ENCODE peak calls at places on chromosomes 4 and X, in six cellular contexts. One of them, this sample, is unnamed.

GRCh38 chrX:125131146-125131545 is 188.5 kb upstream of the TEX13C start:
- DNase-seq in naive thymus-derived CD4-positive, alpha-beta T cell: no peak
- DNase-seq in gastrocnemius medialis: no peak
- DNase-seq in upper lobe of right lung: no peak
- DNase-seq in Karpas-422: peak; percentile 44
- DNase-seq in IMR-90: no peak
- DNase-seq in this sample: no peak

GRCh38 chrX:133971586-133971985 is 13.8 kb downstream of the GPC3 start:
- DNase-seq in naive thymus-derived CD4-positive, alpha-beta T cell: no peak
- DNase-seq in gastrocnemius medialis: no peak
- DNase-seq in upper lobe of right lung: no peak
- DNase-seq in Karpas-422: no peak
- DNase-seq in IMR-90: no peak
- DNase-seq in this sample: no peak

GRCh38 chr4:118280501-118281218 is 72.1 kb downstream of the PRSS12 start:
- DNase-seq in naive thymus-derived CD4-positive, alpha-beta T cell: no peak
- DNase-seq in gastrocnemius medialis: peak; percentile 27
- DNase-seq in upper lobe of right lung: no peak
- DNase-seq in Karpas-422: peak; percentile 69
- DNase-seq in IMR-90: peak; percentile 85
- DNase-seq in this sample: peak; percentile 56

GRCh38 chrX:17613979-17614572 is 123.2 kb upstream of the SCML1 start:
- DNase-seq in naive thymus-derived CD4-positive, alpha-beta T cell: no peak
- DNase-seq in gastrocnemius medialis: no peak
- DNase-seq in upper lobe of right lung: peak; percentile 65
- DNase-seq in Karpas-422: no peak
- DNase-seq in IMR-90: peak; percentile 51
- DNase-seq in this sample: no peak

GRCh38 chr4:186481998-186482790 is 73.2 kb downstream of the MTNR1A start:
- DNase-seq in naive thymus-derived CD4-positive, alpha-beta T cell: no peak
- DNase-seq in gastrocnemius medialis: no peak
- DNase-seq in upper lobe of right lung: no peak
- DNase-seq in Karpas-422: no peak
- DNase-seq in IMR-90: no peak
- DNase-seq in this sample: no peak

GRCh38 chr4:159070742-159071141 is 32.1 kb upstream of the RAPGEF2 start:
- DNase-seq in naive thymus-derived CD4-positive, alpha-beta T cell: no peak
- DNase-seq in gastrocnemius medialis: no peak
- DNase-seq in upper lobe of right lung: no peak
- DNase-seq in Karpas-422: no peak
- DNase-seq in IMR-90: peak; percentile 74
- DNase-seq in this sample: no peak

GRCh38 chr4:28226962-28227361 is 1366.3 kb downstream of the STIM2 start:
- DNase-seq in naive thymus-derived CD4-positive, alpha-beta T cell: no peak
- DNase-seq in gastrocnemius medialis: no peak
- DNase-seq in upper lobe of right lung: no peak
- DNase-seq in Karpas-422: no peak
- DNase-seq in IMR-90: no peak
- DNase-seq in this sample: no peak

GRCh38 chr4:164701665-164702064 is 52.3 kb upstream of the SMIM31 start:
- DNase-seq in naive thymus-derived CD4-positive, alpha-beta T cell: no peak
- DNase-seq in gastrocnemius medialis: no peak
- DNase-seq in upper lobe of right lung: no peak
- DNase-seq in Karpas-422: no peak
- DNase-seq in IMR-90: no peak
- DNase-seq in this sample: no peak

GRCh38 chr4:83328486-83328885 is 6.2 kb downstream of the HPSE start:
- DNase-seq in naive thymus-derived CD4-positive, alpha-beta T cell: no peak
- DNase-seq in gastrocnemius medialis: no peak
- DNase-seq in upper lobe of right lung: no peak
- DNase-seq in Karpas-422: peak; percentile 46
- DNase-seq in IMR-90: no peak
- DNase-seq in this sample: no peak

GRCh38 chrX:71870337-71871098 is 40.1 kb upstream of the NHSL2 start:
- DNase-seq in naive thymus-derived CD4-positive, alpha-beta T cell: no peak
- DNase-seq in gastrocnemius medialis: no peak
- DNase-seq in upper lobe of right lung: no peak
- DNase-seq in Karpas-422: peak; percentile 83
- DNase-seq in IMR-90: no peak
- DNase-seq in this sample: no peak

GRCh38 chrX:66728818-66729271 is 90.0 kb upstream of the EDA2R start:
- DNase-seq in naive thymus-derived CD4-positive, alpha-beta T cell: peak; percentile 33
- DNase-seq in gastrocnemius medialis: peak; percentile 12
- DNase-seq in upper lobe of right lung: peak; percentile 66
- DNase-seq in Karpas-422: peak; percentile 71
- DNase-seq in IMR-90: peak; percentile 59
- DNase-seq in this sample: peak; percentile 60

GRCh38 chrX:15269618-15270521 is at the start of gene ASB9:
- DNase-seq in naive thymus-derived CD4-positive, alpha-beta T cell: no peak
- DNase-seq in gastrocnemius medialis: no peak
- DNase-seq in upper lobe of right lung: peak; percentile 75
- DNase-seq in Karpas-422: no peak
- DNase-seq in IMR-90: peak; percentile 34
- DNase-seq in this sample: peak; percentile 8

GRCh38 chr4:183610033-183610432 is 49.0 kb downstream of the RWDD4 start:
- DNase-seq in naive thymus-derived CD4-positive, alpha-beta T cell: no peak
- DNase-seq in gastrocnemius medialis: no peak
- DNase-seq in upper lobe of right lung: no peak
- DNase-seq in Karpas-422: no peak
- DNase-seq in IMR-90: peak; percentile 35
- DNase-seq in this sample: no peak

GRCh38 chr4:80036949-80037348 is 36.1 kb downstream of the ANTXR2 start:
- DNase-seq in naive thymus-derived CD4-positive, alpha-beta T cell: no peak
- DNase-seq in gastrocnemius medialis: no peak
- DNase-seq in upper lobe of right lung: no peak
- DNase-seq in Karpas-422: no peak
- DNase-seq in IMR-90: peak; percentile 77
- DNase-seq in this sample: no peak

GRCh38 chr4:163063891-163064290 is 102.8 kb downstream of the NAF1 start:
- DNase-seq in naive thymus-derived CD4-positive, alpha-beta T cell: no peak
- DNase-seq in gastrocnemius medialis: no peak
- DNase-seq in upper lobe of right lung: no peak
- DNase-seq in Karpas-422: no peak
- DNase-seq in IMR-90: no peak
- DNase-seq in this sample: no peak

GRCh38 chr4:385934-386707 is 48.5 kb downstream of the ZNF141 start:
- DNase-seq in naive thymus-derived CD4-positive, alpha-beta T cell: no peak
- DNase-seq in gastrocnemius medialis: no peak
- DNase-seq in upper lobe of right lung: no peak
- DNase-seq in Karpas-422: no peak
- DNase-seq in IMR-90: no peak
- DNase-seq in this sample: no peak
- H3K9me3 ChIP-seq in naive thymus-derived CD4-positive, alpha-beta T cell: peaks cover 95% of the 10 kb centered on the region
- H3K9me3 ChIP-seq in gastrocnemius medialis: peaks cover 10% of the 10 kb centered on the region
- H3K9me3 ChIP-seq in upper lobe of right lung: peaks cover 71% of the 10 kb centered on the region
- H3K9me3 ChIP-seq in Karpas-422: peaks cover 6% of the 10 kb centered on the region
- H3K9me3 ChIP-seq in IMR-90: peaks cover 63% of the 10 kb centered on the region
- H3K9me3 ChIP-seq in this sample: peaks cover 46% of the 10 kb centered on the region

GRCh38 chrX:152157042-152157441 is 18.7 kb upstream of the MAGEA10 start:
- DNase-seq in naive thymus-derived CD4-positive, alpha-beta T cell: no peak
- DNase-seq in gastrocnemius medialis: no peak
- DNase-seq in upper lobe of right lung: no peak
- DNase-seq in Karpas-422: no peak
- DNase-seq in IMR-90: no peak
- DNase-seq in this sample: no peak
- H3K9me3 ChIP-seq in naive thymus-derived CD4-positive, alpha-beta T cell: no peaks in the 10 kb centered on the region
- H3K9me3 ChIP-seq in gastrocnemius medialis: no peaks in the 10 kb centered on the region
- H3K9me3 ChIP-seq in upper lobe of right lung: no peaks in the 10 kb centered on the region
- H3K9me3 ChIP-seq in Karpas-422: no peaks in the 10 kb centered on the region
- H3K9me3 ChIP-seq in IMR-90: peaks cover 1% of the 10 kb centered on the region
- H3K9me3 ChIP-seq in this sample: no peaks in the 10 kb centered on the region

GRCh38 chrX:82370978-82371646 is 1137.0 kb upstream of the POU3F4 start:
- DNase-seq in naive thymus-derived CD4-positive, alpha-beta T cell: no peak
- DNase-seq in gastrocnemius medialis: no peak
- DNase-seq in upper lobe of right lung: no peak
- DNase-seq in Karpas-422: no peak
- DNase-seq in IMR-90: no peak
- DNase-seq in this sample: no peak
- H3K9me3 ChIP-seq in naive thymus-derived CD4-positive, alpha-beta T cell: no peaks in the 10 kb centered on the region
- H3K9me3 ChIP-seq in gastrocnemius medialis: no peaks in the 10 kb centered on the region
- H3K9me3 ChIP-seq in upper lobe of right lung: no peaks in the 10 kb centered on the region
- H3K9me3 ChIP-seq in Karpas-422: peaks cover 25% of the 10 kb centered on the region
- H3K9me3 ChIP-seq in IMR-90: no peaks in the 10 kb centered on the region
- H3K9me3 ChIP-seq in this sample: no peaks in the 10 kb centered on the region

GRCh38 chr4:17475481-17475880 is 36.4 kb downstream of the QDPR start:
- DNase-seq in naive thymus-derived CD4-positive, alpha-beta T cell: no peak
- DNase-seq in gastrocnemius medialis: no peak
- DNase-seq in upper lobe of right lung: no peak
- DNase-seq in Karpas-422: no peak
- DNase-seq in IMR-90: peak; percentile 59
- DNase-seq in this sample: no peak
- H3K9me3 ChIP-seq in naive thymus-derived CD4-positive, alpha-beta T cell: no peaks in the 10 kb centered on the region
- H3K9me3 ChIP-seq in gastrocnemius medialis: no peaks in the 10 kb centered on the region
- H3K9me3 ChIP-seq in upper lobe of right lung: no peaks in the 10 kb centered on the region
- H3K9me3 ChIP-seq in Karpas-422: no peaks in the 10 kb centered on the region
- H3K9me3 ChIP-seq in IMR-90: no peaks in the 10 kb centered on the region
- H3K9me3 ChIP-seq in this sample: no peaks in the 10 kb centered on the region

GRCh38 chr4:72207196-72207595 is 175.4 kb downstream of the NPFFR2 start:
- DNase-seq in naive thymus-derived CD4-positive, alpha-beta T cell: no peak
- DNase-seq in gastrocnemius medialis: no peak
- DNase-seq in upper lobe of right lung: no peak
- DNase-seq in Karpas-422: no peak
- DNase-seq in IMR-90: no peak
- DNase-seq in this sample: no peak
- H3K9me3 ChIP-seq in naive thymus-derived CD4-positive, alpha-beta T cell: no peaks in the 10 kb centered on the region
- H3K9me3 ChIP-seq in gastrocnemius medialis: no peaks in the 10 kb centered on the region
- H3K9me3 ChIP-seq in upper lobe of right lung: no peaks in the 10 kb centered on the region
- H3K9me3 ChIP-seq in Karpas-422: no peaks in the 10 kb centered on the region
- H3K9me3 ChIP-seq in IMR-90: no peaks in the 10 kb centered on the region
- H3K9me3 ChIP-seq in this sample: no peaks in the 10 kb centered on the region

GRCh38 chrX:153512501-153512893 is 4.9 kb upstream of the ATP2B3 start:
- DNase-seq in naive thymus-derived CD4-positive, alpha-beta T cell: no peak
- DNase-seq in gastrocnemius medialis: no peak
- DNase-seq in upper lobe of right lung: no peak
- DNase-seq in Karpas-422: no peak
- DNase-seq in IMR-90: no peak
- DNase-seq in this sample: no peak

GRCh38 chrX:153511784-153512500 is 5.5 kb upstream of the ATP2B3 start:
- DNase-seq in naive thymus-derived CD4-positive, alpha-beta T cell: no peak
- DNase-seq in gastrocnemius medialis: no peak
- DNase-seq in upper lobe of right lung: no peak
- DNase-seq in Karpas-422: no peak
- DNase-seq in IMR-90: no peak
- DNase-seq in this sample: no peak

GRCh38 chrX:153507484-153508178 is 9.8 kb upstream of the ATP2B3 start:
- DNase-seq in naive thymus-derived CD4-positive, alpha-beta T cell: peak; percentile 81
- DNase-seq in gastrocnemius medialis: peak; percentile 68
- DNase-seq in upper lobe of right lung: peak; percentile 87
- DNase-seq in Karpas-422: peak; percentile 92
- DNase-seq in IMR-90: peak; percentile 58
- DNase-seq in this sample: peak; percentile 70

GRCh38 chrX:153509592-153509991 is 7.8 kb upstream of the ATP2B3 start:
- DNase-seq in naive thymus-derived CD4-positive, alpha-beta T cell: no peak
- DNase-seq in gastrocnemius medialis: no peak
- DNase-seq in upper lobe of right lung: no peak
- DNase-seq in Karpas-422: no peak
- DNase-seq in IMR-90: no peak
- DNase-seq in this sample: no peak

GRCh38 chrX:153510383-153510782 is 7.1 kb upstream of the ATP2B3 start:
- DNase-seq in naive thymus-derived CD4-positive, alpha-beta T cell: no peak
- DNase-seq in gastrocnemius medialis: no peak
- DNase-seq in upper lobe of right lung: no peak
- DNase-seq in Karpas-422: no peak
- DNase-seq in IMR-90: no peak
- DNase-seq in this sample: no peak
- H3K9me3 ChIP-seq in naive thymus-derived CD4-positive, alpha-beta T cell: no peaks in the 10 kb centered on the region
- H3K9me3 ChIP-seq in gastrocnemius medialis: no peaks in the 10 kb centered on the region
- H3K9me3 ChIP-seq in upper lobe of right lung: no peaks in the 10 kb centered on the region
- H3K9me3 ChIP-seq in Karpas-422: no peaks in the 10 kb centered on the region
- H3K9me3 ChIP-seq in IMR-90: no peaks in the 10 kb centered on the region
- H3K9me3 ChIP-seq in this sample: no peaks in the 10 kb centered on the region